ENCODE peak calls at places on chromosomes 3 and 15, in four cellular contexts. X, Q, K and O are unnamed samples.

GRCh38 chr15:29242466-29243242 is 27.0 kb downstream of the NSMCE3 start:
- DNase-seq in X (no peak), Q (peak), K (no peak), O (no peak)

GRCh38 chr15:73930371-73930770 is 4.1 kb downstream of the LOXL1 start:
- DNase-seq in X (no peak), Q (peak), K (no peak), O (peak)

GRCh38 chr3:98343647-98344507 is 9.8 kb upstream of the OR5K4 start:
- DNase-seq in X (peak), Q (peak), K (peak), O (peak)

GRCh38 chr3:23094890-23095462 is 108.2 kb upstream of the UBE2E2 start:
- DNase-seq in X (peak), Q (peak), K (peak), O (peak)

GRCh38 chr3:123383101-123384053 is 65.5 kb downstream of the ADCY5 start:
- DNase-seq in X (no peak), Q (peak), K (no peak), O (no peak)

GRCh38 chr15:80925597-80926059 is 64.0 kb downstream of the MESD start:
- DNase-seq in X (no peak), Q (no peak), K (no peak), O (no peak)

GRCh38 chr3:159631226-159631625 is 357.4 kb upstream of the IL12A start:
- DNase-seq in X (no peak), Q (no peak), K (no peak), O (no peak)

GRCh38 chr3:189355481-189356201 is 183.9 kb downstream of the TPRG1 start:
- DNase-seq in X (peak), Q (peak), K (no peak), O (peak)

GRCh38 chr3:157248590-157249425 is 88.9 kb upstream of the CCNL1 start:
- DNase-seq in X (peak), Q (peak), K (peak), O (peak)

GRCh38 chr15:45386420-45386819 is 8.1 kb upstream of the GATM start:
- DNase-seq in X (peak), Q (no peak), K (no peak), O (peak)

GRCh38 chr3:123444023-123444422 is 4.9 kb downstream of the ADCY5 start:
- DNase-seq in X (no peak), Q (peak), K (no peak), O (no peak)

GRCh38 chr3:72010044-72010443 is 225.1 kb upstream of the PROK2 start:
- DNase-seq in X (no peak), Q (peak), K (no peak), O (no peak)

GRCh38 chr3:135641771-135642170 is 323.8 kb upstream of the PPP2R3A start:
- DNase-seq in X (no peak), Q (no peak), K (no peak), O (no peak)

GRCh38 chr3:133488785-133489367 is 84.6 kb upstream of the CDV3 start:
- DNase-seq in X (peak), Q (peak), K (peak), O (peak)

GRCh38 chr15:35963316-35963715 is 417.4 kb upstream of the DPH6 start:
- DNase-seq in X (no peak), Q (peak), K (no peak), O (no peak)

GRCh38 chr3:60034047-60034446 is 984.2 kb upstream of the CFAP20DC start:
- DNase-seq in X (no peak), Q (no peak), K (no peak), O (no peak)

GRCh38 chr3:46065751-46066256 is 38.5 kb upstream of the XCR1 start:
- DNase-seq in X (no peak), Q (no peak), K (no peak), O (no peak)

GRCh38 chr3:105118905-105119304 is 247.8 kb upstream of the ALCAM start:
- DNase-seq in X (no peak), Q (peak), K (no peak), O (peak)

GRCh38 chr3:57983734-57984518 is 24.3 kb upstream of the FLNB start:
- DNase-seq in X (peak), Q (peak), K (peak), O (peak)

GRCh38 chr15:45199136-45199810 is 11.5 kb upstream of the SHF start:
- DNase-seq in X (peak), Q (peak), K (peak), O (peak)

GRCh38 chr3:13233487-13234154 is 160.4 kb upstream of the IQSEC1 start:
- DNase-seq in X (no peak), Q (no peak), K (no peak), O (no peak)

GRCh38 chr3:26624209-26624775 is 1.7 kb downstream of the LRRC3B start:
- DNase-seq in X (no peak), Q (no peak), K (no peak), O (no peak)
- TF ChIP-seq EZH2 in X (no peak), Q (no peak), K (no peak), O (no peak)

GRCh38 chr15:100919481-100920405 is 586 bp downstream of the LRRK1 start:
- DNase-seq in X (no peak), Q (peak), K (peak), O (peak)
- TF ChIP-seq EZH2 in X (no peak), Q (no peak), K (no peak), O (no peak)

DNA sequence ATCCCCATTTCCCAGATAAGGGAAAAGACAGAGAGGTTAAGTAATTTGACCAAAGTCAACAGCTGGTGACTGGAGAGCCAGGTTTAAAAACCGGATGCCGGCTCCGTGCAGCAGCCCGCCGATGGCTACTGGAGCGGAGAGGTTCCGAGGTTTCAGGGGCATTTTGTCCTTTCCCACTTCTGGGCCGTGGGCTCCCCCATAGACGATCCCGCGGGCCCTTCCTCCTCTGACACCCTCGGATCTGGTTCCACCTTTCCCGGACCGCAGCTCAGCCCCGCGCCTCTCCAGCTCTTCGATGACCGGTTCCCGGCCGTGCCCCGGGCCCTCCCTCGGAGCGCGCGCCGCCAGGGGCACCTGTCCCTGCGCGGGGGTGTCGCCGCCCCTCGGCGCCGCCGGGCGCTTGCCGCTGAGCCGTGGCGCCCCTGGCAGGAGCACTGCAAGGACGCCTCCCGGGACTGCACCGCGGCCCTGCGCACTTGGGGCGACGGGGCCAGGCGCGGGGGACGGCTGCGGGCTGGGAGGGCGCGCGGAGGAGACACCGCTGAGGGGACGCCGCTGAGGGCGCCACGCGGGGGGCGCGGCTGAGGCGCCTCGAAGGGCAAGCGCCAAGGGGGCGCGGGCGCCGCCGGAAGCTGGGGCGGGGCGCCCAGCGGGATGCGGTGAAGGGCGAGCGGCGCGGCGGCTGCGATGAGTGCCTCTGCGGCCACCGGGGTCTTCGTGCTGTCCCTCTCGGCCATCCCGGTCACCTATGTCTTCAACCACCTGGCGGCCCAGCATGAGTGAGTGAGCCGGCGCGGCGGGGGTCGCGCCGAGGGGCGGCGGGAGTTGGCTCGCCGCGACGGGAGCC is at the start of gene TM6SF1:
- DNase-seq in X (no peak), Q (peak), K (peak), O (no peak)
- TF ChIP-seq EZH2 in X (no peak), Q (no peak), K (no peak), O (no peak)

GRCh38 chr3:10480871-10481378 is 24.5 kb downstream of the ATP2B2 start:
- DNase-seq in X (no peak), Q (no peak), K (no peak), O (no peak)

GRCh38 chr3:10484709-10485108 is 20.7 kb downstream of the ATP2B2 start:
- DNase-seq in X (no peak), Q (no peak), K (no peak), O (no peak)

GRCh38 chr3:10483364-10483675 is 22.1 kb downstream of the ATP2B2 start:
- DNase-seq in X (no peak), Q (no peak), K (no peak), O (no peak)

GRCh38 chr3:10483686-10484345 is 21.6 kb downstream of the ATP2B2 start:
- DNase-seq in X (no peak), Q (no peak), K (no peak), O (no peak)

GRCh38 chr3:10482631-10483363 is 22.6 kb downstream of the ATP2B2 start:
- DNase-seq in X (no peak), Q (no peak), K (no peak), O (no peak)
- TF ChIP-seq EZH2 in X (no peak), Q (no peak), K (no peak), O (no peak)

GRCh38 chr3:3800685-3801509 is 1.7 kb downstream of the LRRN1 start:
- DNase-seq in X (no peak), Q (peak), K (no peak), O (no peak)
- TF ChIP-seq EZH2 in X (no peak), Q (peak), K (no peak), O (peak)

GRCh38 chr15:91098451-91098850 is 1.6 kb upstream of the SV2B start:
- DNase-seq in X (no peak), Q (no peak), K (no peak), O (no peak)

GRCh38 chr15:91102546-91103330 is 2.7 kb downstream of the SV2B start:
- DNase-seq in X (no peak), Q (no peak), K (no peak), O (no peak)

GRCh38 chr15:91101356-91101920 is 1.4 kb downstream of the SV2B start:
- DNase-seq in X (no peak), Q (no peak), K (no peak), O (no peak)

GRCh38 chr15:91099616-91100560 is at the start of gene SV2B:
- DNase-seq in X (no peak), Q (peak), K (peak), O (peak)

DNA sequence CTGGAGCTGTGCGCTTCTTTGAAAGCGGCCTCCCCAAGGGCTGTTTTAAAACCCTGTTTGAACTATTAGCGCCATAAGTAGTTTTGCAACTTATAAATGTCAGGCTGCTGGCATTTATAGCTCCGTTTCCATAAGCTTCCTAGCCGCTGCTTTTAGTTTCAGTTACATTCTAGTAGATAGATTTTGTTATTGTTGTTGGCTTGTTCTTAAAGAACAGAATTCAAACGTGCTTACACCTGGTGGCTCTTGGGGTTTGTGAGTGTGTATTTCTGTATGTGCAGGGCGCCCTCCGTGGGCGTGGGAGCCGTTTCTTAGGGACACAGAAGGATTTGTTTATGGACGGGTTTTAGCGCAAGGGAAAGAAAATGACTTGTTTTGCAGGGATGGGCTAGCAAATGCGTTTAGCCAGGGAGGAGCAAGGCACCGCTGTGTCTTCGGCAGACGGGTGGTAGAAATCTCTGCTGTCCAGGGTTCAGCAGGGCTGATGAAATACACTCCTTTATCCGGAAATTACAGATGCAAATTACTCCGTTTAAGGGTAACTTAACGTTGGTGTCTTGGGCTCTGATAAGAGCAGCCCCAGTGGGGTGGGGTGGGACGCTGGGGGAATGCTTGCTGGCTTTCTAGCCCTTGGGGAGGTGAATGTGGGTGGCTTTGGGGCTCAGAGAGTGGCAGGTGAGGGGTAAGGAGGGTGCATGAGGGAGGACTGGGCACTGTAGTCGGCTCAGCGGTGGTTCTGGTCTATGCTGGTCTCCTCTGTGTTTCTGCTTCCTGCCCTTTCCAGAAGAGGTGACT is 701 bp downstream of the SV2B start:
- DNase-seq in X (no peak), Q (peak), K (peak), O (no peak)
- TF ChIP-seq EZH2 in X (no peak), Q (peak), K (peak), O (peak)

GRCh38 chr3:44712455-44713075 is at the start of gene ZNF502:
- DNase-seq in X (no peak), Q (peak), K (peak), O (peak)
- TF ChIP-seq EZH2 in X (no peak), Q (no peak), K (no peak), O (no peak)

DNA sequence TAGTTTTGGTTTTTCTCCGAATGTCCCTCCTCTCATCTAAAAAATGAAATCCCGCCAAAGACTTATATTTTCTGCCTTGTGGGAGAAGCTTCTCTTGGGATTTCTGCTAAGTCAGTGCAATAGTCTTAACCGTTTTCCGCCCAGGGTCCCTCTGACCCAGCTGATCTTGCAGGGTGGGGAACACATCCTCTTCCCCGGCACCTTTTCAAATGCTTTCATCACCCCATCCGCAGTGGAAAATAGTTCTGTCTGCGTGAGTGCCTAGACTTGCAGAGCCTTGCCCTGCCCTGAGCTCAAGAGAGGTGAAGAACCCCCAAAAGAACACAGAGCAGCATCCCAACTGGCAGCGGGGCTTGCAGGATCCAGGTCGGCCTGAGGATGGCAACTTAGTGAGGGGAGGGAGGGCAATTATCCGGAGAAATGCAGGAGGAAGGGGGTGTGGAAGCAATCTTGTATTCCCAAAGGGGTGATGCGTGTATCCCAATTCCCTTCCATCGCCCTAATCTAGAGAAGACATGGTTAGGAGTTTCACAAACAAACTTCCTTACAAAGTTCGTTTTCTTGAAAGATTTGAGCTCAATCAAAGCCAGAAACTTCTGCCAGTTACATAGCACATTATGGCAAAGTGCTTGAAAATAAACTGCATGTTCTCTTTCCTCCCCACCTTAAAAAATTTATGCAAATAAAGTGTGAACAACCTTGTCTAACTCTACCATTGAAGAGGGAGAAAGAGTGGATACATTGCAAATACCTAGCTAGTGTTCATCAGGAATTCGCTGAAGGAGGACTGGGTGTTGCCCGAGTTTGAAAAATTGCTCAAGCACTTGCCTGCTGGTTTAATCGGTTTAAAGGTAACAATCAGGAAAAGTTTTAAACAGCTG is 79.9 kb downstream of the NR2F2 start:
- DNase-seq in X (no peak), Q (peak), K (peak), O (no peak)
- TF ChIP-seq EZH2 in X (peak), Q (peak), K (no peak), O (peak)